ENCODE peak calls at places on chromosomes 5 and 9, in four cellular contexts. V is dorsolateral prefrontal cortex, T is heart right ventricle, Z is mesenchymal stem cell. M is an unnamed sample. For H3K27me3, the result is how much of the 10 kb centered on the place peaks cover.

GRCh38 chr5:141657937-141658545 is 6.8 kb upstream of the FCHSD1 start:
- DNase-seq in V (no peak), T (no peak), Z (peak), M (no peak)

GRCh38 chr9:91515074-91515687 is 91.5 kb upstream of the NFIL3 start:
- DNase-seq in V (peak), T (peak), Z (peak), M (no peak)

GRCh38 chr5:95595289-95595931 is 24.5 kb upstream of the GPR150 start:
- DNase-seq in V (no peak), T (no peak), Z (no peak), M (no peak)

GRCh38 chr5:112576298-112576925 is 157.3 kb upstream of the EPB41L4A start:
- DNase-seq in V (no peak), T (peak), Z (no peak), M (no peak)

GRCh38 chr5:135095871-135096270 is 61.8 kb upstream of the PITX1 start:
- DNase-seq in V (no peak), T (no peak), Z (no peak), M (peak)

GRCh38 chr5:150180241-150181027 is 9.4 kb upstream of the SLC6A7 start:
- DNase-seq in V (peak), T (peak), Z (peak), M (peak)

GRCh38 chr5:5314626-5315025 is 107.9 kb upstream of the ICE1 start:
- DNase-seq in V (no peak), T (no peak), Z (no peak), M (no peak)

GRCh38 chr5:100517301-100517974 is 17.7 kb upstream of the FAM174A start:
- DNase-seq in V (no peak), T (no peak), Z (no peak), M (no peak)

GRCh38 chr5:97764700-97765099 is 581.7 kb upstream of the RIOK2 start:
- DNase-seq in V (no peak), T (no peak), Z (peak), M (no peak)

GRCh38 chr5:142597546-142598337 is 88.1 kb downstream of the FGF1 start:
- DNase-seq in V (no peak), T (no peak), Z (peak), M (no peak)

GRCh38 chr5:33075731-33076130 is 364.6 kb downstream of the NPR3 start:
- DNase-seq in V (no peak), T (no peak), Z (peak), M (no peak)

GRCh38 chr5:1215320-1216096 is 9.7 kb upstream of the SLC6A18 start:
- DNase-seq in V (no peak), T (no peak), Z (no peak), M (peak)

GRCh38 chr9:131546336-131547084 is 1.2 kb downstream of the PRRT1B start:
- DNase-seq in V (no peak), T (no peak), Z (peak), M (no peak)

GRCh38 chr9:69293186-69293585 is 31.8 kb upstream of the ENTREP1 start:
- DNase-seq in V (no peak), T (no peak), Z (no peak), M (no peak)

GRCh38 chr9:100100268-100100667 is 1.2 kb downstream of the INVS start:
- DNase-seq in V (no peak), T (no peak), Z (no peak), M (no peak)

GRCh38 chr5:56269216-56269927 is 36.2 kb upstream of the ANKRD55 start:
- DNase-seq in V (no peak), T (no peak), Z (peak), M (no peak)

GRCh38 chr9:34376596-34377401 is at the start of gene MYORG:
- DNase-seq in V (peak), T (peak), Z (peak), M (peak)

GRCh38 chr5:78972654-78973428 is 12.3 kb downstream of the ARSB start:
- DNase-seq in V (no peak), T (peak), Z (peak), M (no peak)

GRCh38 chr9:93645149-93645889 is 68.9 kb downstream of the PHF2 start:
- DNase-seq in V (peak), T (no peak), Z (no peak), M (no peak)

GRCh38 chr5:172554562-172554961 is 86.5 kb upstream of the NEURL1B start:
- DNase-seq in V (no peak), T (no peak), Z (no peak), M (no peak)

GRCh38 chr9:109886050-109886449 is 106.1 kb downstream of the PALM2AKAP2 start:
- DNase-seq in V (no peak), T (peak), Z (no peak), M (no peak)

GRCh38 chr9:85599540-85600140 is 142.1 kb downstream of the AGTPBP1 start:
- DNase-seq in V (no peak), T (no peak), Z (no peak), M (no peak)

GRCh38 chr9:87282477-87282991 is 215.1 kb upstream of the DAPK1 start:
- DNase-seq in V (no peak), T (no peak), Z (no peak), M (no peak)

GRCh38 chr5:177455036-177455660 is 8.5 kb downstream of the PRR7 start:
- DNase-seq in V (peak), T (peak), Z (peak), M (peak)

GRCh38 chr9:69672828-69673640 is 863 bp upstream of the APBA1 start:
- DNase-seq in V (peak), T (peak), Z (peak), M (peak)

GRCh38 chr5:42812620-42813019 is 928 bp upstream of the SELENOP start:
- DNase-seq in V (no peak), T (no peak), Z (no peak), M (no peak)

GRCh38 chr5:74935752-74936091 is 69.5 kb upstream of the FAM169A start:
- DNase-seq in V (no peak), T (no peak), Z (no peak), M (no peak)
- H3K27me3 ChIP-seq in V (under half), T (under half), Z (under half), M (under half)

DNA sequence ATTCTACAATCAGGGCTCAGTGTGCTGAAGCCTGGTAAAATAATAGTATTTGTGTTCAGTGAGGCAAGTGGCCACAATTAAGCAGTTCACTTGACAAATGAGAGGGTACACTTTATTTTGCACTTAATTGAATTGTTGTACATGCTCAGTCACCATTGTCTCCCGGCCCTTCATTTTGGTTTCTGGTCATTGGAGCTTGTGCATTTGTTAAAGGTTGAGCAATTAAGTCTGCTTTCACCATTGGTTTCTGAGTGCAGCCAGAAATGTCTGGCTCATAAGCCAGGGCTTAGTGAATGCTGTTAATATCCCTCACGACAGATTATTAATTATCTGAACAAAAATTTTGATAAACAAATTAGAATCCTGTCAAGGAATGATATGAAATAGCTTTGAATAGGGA is 89.7 kb downstream of the PRDM6 start:
- DNase-seq in V (no peak), T (no peak), Z (no peak), M (no peak)
- H3K27me3 ChIP-seq in V (under half), T (under half), Z (under half), M (under half)

DNA sequence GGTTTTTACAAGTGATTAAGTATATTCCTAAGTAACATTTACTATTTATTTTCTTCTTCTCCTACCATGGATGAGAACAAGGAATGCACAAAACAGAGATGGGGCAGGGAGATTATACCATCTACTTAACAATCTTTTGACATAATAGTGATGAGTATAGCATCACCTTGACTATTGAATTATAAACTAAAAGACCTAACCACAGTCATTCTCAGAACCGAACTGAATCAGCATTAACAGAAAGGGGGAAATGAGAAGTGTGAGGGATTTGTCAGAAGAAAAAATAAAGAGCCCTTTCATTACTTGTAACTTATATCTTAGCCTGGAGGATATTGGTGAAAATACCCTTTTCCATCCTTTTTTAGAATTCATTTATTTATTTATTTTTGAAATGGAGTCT is 21.9 kb downstream of the OR2Y1 start:
- DNase-seq in V (no peak), T (no peak), Z (no peak), M (no peak)
- H3K27me3 ChIP-seq in V (under half), T (under half), Z (under half), M (under half)

GRCh38 chr5:14581891-14582796 is 552 bp downstream of the OTULINL start:
- DNase-seq in V (no peak), T (peak), Z (peak), M (peak)
- H3K27me3 ChIP-seq in V (under half), T (under half), Z (under half), M (under half)